ENCODE peak calls at places on chromosomes 4 and X, in four cellular contexts. X, F, C and W are unnamed samples.

GRCh38 chrX:153688534-153688899 is 791 bp downstream of the SLC6A8 start:
- DNase-seq in X (no peak), F (no peak), C (no peak), W (no peak)

GRCh38 chr4:75948822-75949444 is 8.1 kb upstream of the NAAA start:
- DNase-seq in X (no peak), F (no peak), C (no peak), W (no peak)

GRCh38 chr4:155946486-155946885 is 7.2 kb downstream of the CTSO start:
- DNase-seq in X (peak), F (no peak), C (no peak), W (no peak)

GRCh38 chr4:168569066-168569908 is 72.4 kb downstream of the PALLD start:
- DNase-seq in X (no peak), F (no peak), C (no peak), W (no peak)

GRCh38 chrX:872090-872489 is 241.5 kb downstream of the SHOX start:
- DNase-seq in X (no peak), F (no peak), C (no peak), W (no peak)

GRCh38 chr4:173527103-173527876 is 2.7 kb downstream of the HAND2 start:
- DNase-seq in X (peak), F (no peak), C (no peak), W (no peak)

GRCh38 chr4:101175896-101176676 is 171.2 kb downstream of the PPP3CA start:
- DNase-seq in X (no peak), F (no peak), C (no peak), W (no peak)

GRCh38 chrX:1558761-1559468 is 21.9 kb upstream of the P2RY8 start:
- DNase-seq in X (no peak), F (no peak), C (no peak), W (no peak)

GRCh38 chrX:150761176-150761818 is 68.1 kb downstream of the MTMR1 start:
- DNase-seq in X (no peak), F (no peak), C (no peak), W (no peak)

GRCh38 chr4:8211229-8211628 is 12.1 kb downstream of the SH3TC1 start:
- DNase-seq in X (no peak), F (no peak), C (no peak), W (no peak)

GRCh38 chr4:161702287-161702686 is 461.5 kb downstream of the FSTL5 start:
- DNase-seq in X (no peak), F (no peak), C (no peak), W (no peak)

GRCh38 chr4:171793723-171794122 is 19.5 kb upstream of the GALNTL6 start:
- DNase-seq in X (no peak), F (no peak), C (no peak), W (no peak)

GRCh38 chrX:15601932-15602331 is 1.2 kb upstream of the ACE2 start:
- DNase-seq in X (no peak), F (no peak), C (no peak), W (no peak)

GRCh38 chr4:71004281-71004851 is 10.9 kb downstream of the DCK start:
- DNase-seq in X (no peak), F (no peak), C (no peak), W (no peak)

GRCh38 chr4:174218127-174218790 is 65.2 kb downstream of the FBXO8 start:
- DNase-seq in X (no peak), F (no peak), C (no peak), W (no peak)

GRCh38 chrX:8688776-8689175 is 43.2 kb downstream of the ANOS1 start:
- DNase-seq in X (no peak), F (no peak), C (no peak), W (no peak)

GRCh38 chrX:3711331-3711917 is 2.0 kb downstream of the PRKX start:
- DNase-seq in X (peak), F (peak), C (peak), W (no peak)

GRCh38 chrX:50638123-50638522 is 167.5 kb upstream of the DGKK start:
- DNase-seq in X (no peak), F (no peak), C (no peak), W (no peak)

GRCh38 chr4:86400216-86400615 is 40.4 kb upstream of the MAPK10 start:
- DNase-seq in X (no peak), F (no peak), C (no peak), W (no peak)

GRCh38 chrX:113699939-113700338 is 859.3 kb upstream of the AMOT start:
- DNase-seq in X (no peak), F (no peak), C (no peak), W (no peak)

GRCh38 chr4:11724731-11725130 is 296.0 kb upstream of the HS3ST1 start:
- DNase-seq in X (peak), F (no peak), C (no peak), W (no peak)

GRCh38 chr4:111174331-111174730 is 551.5 kb upstream of the PITX2 start:
- DNase-seq in X (no peak), F (no peak), C (no peak), W (no peak)

GRCh38 chr4:57103051-57103450 is 7.1 kb downstream of the IGFBP7 start:
- DNase-seq in X (no peak), F (no peak), C (no peak), W (no peak)

GRCh38 chr4:86910820-86911684 is 18.8 kb upstream of the C4orf36 start:
- DNase-seq in X (no peak), F (no peak), C (no peak), W (no peak)

GRCh38 chr4:68372588-68372987 is 22.7 kb upstream of the YTHDC1 start:
- DNase-seq in X (no peak), F (no peak), C (no peak), W (no peak)

GRCh38 chr4:120995611-120996010 is 73.1 kb upstream of the PRDM5 start:
- DNase-seq in X (no peak), F (no peak), C (no peak), W (peak)

GRCh38 chr4:55931043-55931442 is 17.7 kb upstream of the CEP135 start:
- DNase-seq in X (no peak), F (no peak), C (no peak), W (no peak)

GRCh38 chrX:37776283-37776986 is 3.4 kb upstream of the CYBB start:
- DNase-seq in X (no peak), F (no peak), C (no peak), W (no peak)

GRCh38 chrX:72247206-72247944 is 8.5 kb upstream of the ERCC6L start:
- DNase-seq in X (no peak), F (no peak), C (no peak), W (no peak)

GRCh38 chr4:610411-611261 is 14.7 kb upstream of the PDE6B start:
- DNase-seq in X (peak), F (no peak), C (peak), W (peak)

GRCh38 chr4:76588268-76588667 is 153.2 kb downstream of the SHROOM3 start:
- DNase-seq in X (no peak), F (no peak), C (no peak), W (no peak)

GRCh38 chr4:1309261-1310010 is 19.7 kb downstream of the MAEA start:
- DNase-seq in X (peak), F (no peak), C (peak), W (no peak)

GRCh38 chrX:134712272-134712671 is 54.0 kb upstream of the PLAC1 start:
- DNase-seq in X (no peak), F (no peak), C (no peak), W (no peak)

GRCh38 chr4:186700746-186701145 is 22.9 kb downstream of the FAT1 start:
- DNase-seq in X (no peak), F (no peak), C (peak), W (no peak)

GRCh38 chrX:5876984-5877655 is 351.5 kb downstream of the NLGN4X start:
- DNase-seq in X (no peak), F (no peak), C (no peak), W (no peak)

GRCh38 chrX:123607806-123608205 is 125.0 kb downstream of the THOC2 start:
- DNase-seq in X (no peak), F (no peak), C (no peak), W (no peak)

GRCh38 chr4:47474799-47475198 is 10.3 kb upstream of the ATP10D start:
- DNase-seq in X (no peak), F (no peak), C (no peak), W (no peak)

GRCh38 chr4:77153016-77153415 is 4.0 kb upstream of the CCNG2 start:
- DNase-seq in X (no peak), F (no peak), C (no peak), W (no peak)

GRCh38 chrX:154505726-154506125 is 10.3 kb downstream of the FAM3A start:
- DNase-seq in X (peak), F (no peak), C (no peak), W (peak)

GRCh38 chr4:8504279-8505007 is 63.9 kb downstream of the TRMT44 start:
- DNase-seq in X (no peak), F (no peak), C (no peak), W (no peak)